ENCODE peak calls at places on chromosomes 2 and 18, in five cellular contexts. A is H9, D is neuronal stem cell, M is trophoblast cell, W is H1. P is an unnamed sample.

GRCh38 chr2:58638256-58638795 is 397.2 kb upstream of the FANCL start:
- DNase-seq in A (no peak), D (no peak), M (no peak), W (no peak), P (no peak)

GRCh38 chr2:127653421-127654083 is 7.6 kb downstream of the GPR17 start:
- DNase-seq in A (no peak), D (no peak), M (no peak), W (no peak), P (no peak)

GRCh38 chr18:64929026-64929425 is 780.1 kb upstream of the LINC00305 start:
- DNase-seq in A (no peak), D (no peak), M (no peak), W (no peak), P (no peak)

GRCh38 chr2:241931976-241932894 is 62.7 kb downstream of the RTP5 start:
- DNase-seq in A (peak), D (no peak), M (no peak), W (no peak), P (no peak)

GRCh38 chr2:174833737-174834136 is 69.5 kb upstream of the CHRNA1 start:
- DNase-seq in A (no peak), D (no peak), M (no peak), W (no peak), P (no peak)

GRCh38 chr2:69164379-69164778 is 151.4 kb downstream of the ANTXR1 start:
- DNase-seq in A (no peak), D (no peak), M (peak), W (no peak), P (peak)

GRCh38 chr2:26346454-26347053 is at the start of gene ADGRF3:
- DNase-seq in A (peak), D (peak), M (peak), W (peak), P (peak)

GRCh38 chr2:32008811-32009478 is 1.9 kb downstream of the MEMO1 start:
- DNase-seq in A (no peak), D (peak), M (no peak), W (no peak), P (peak)

GRCh38 chr2:190859347-190860297 is 21.0 kb upstream of the GLS start:
- DNase-seq in A (no peak), D (no peak), M (peak), W (no peak), P (no peak)

GRCh38 chr2:98926601-98927000 is 9.4 kb downstream of the CRACDL start:
- DNase-seq in A (no peak), D (no peak), M (no peak), W (no peak), P (no peak)

GRCh38 chr2:130840506-130840905 is 3.8 kb downstream of the ARHGEF4 start:
- DNase-seq in A (no peak), D (no peak), M (no peak), W (no peak), P (no peak)

GRCh38 chr2:241017228-241017940 is 19.0 kb downstream of the SNED1 start:
- DNase-seq in A (no peak), D (no peak), M (no peak), W (no peak), P (no peak)

GRCh38 chr18:46134920-46135675 is 30.9 kb downstream of the HAUS1 start:
- DNase-seq in A (no peak), D (no peak), M (no peak), W (no peak), P (no peak)

GRCh38 chr2:47309952-47310800 is 92.8 kb upstream of the MSH2 start:
- DNase-seq in A (no peak), D (no peak), M (no peak), W (no peak), P (peak)

GRCh38 chr2:66432801-66433694 is 1.9 kb upstream of the MEIS1 start:
- DNase-seq in A (peak), D (peak), M (peak), W (peak), P (peak)

GRCh38 chr2:241951920-241952319 is 82.4 kb downstream of the RTP5 start:
- DNase-seq in A (no peak), D (no peak), M (no peak), W (no peak), P (no peak)

GRCh38 chr2:31748041-31748440 is 167.3 kb upstream of the SRD5A2 start:
- DNase-seq in A (no peak), D (no peak), M (no peak), W (no peak), P (no peak)

GRCh38 chr2:160042054-160042453 is 20.4 kb downstream of the PLA2R1 start:
- DNase-seq in A (no peak), D (no peak), M (no peak), W (no peak), P (no peak)

GRCh38 chr2:160036736-160037135 is 25.7 kb downstream of the PLA2R1 start:
- DNase-seq in A (no peak), D (no peak), M (no peak), W (no peak), P (no peak)

GRCh38 chr2:160043265-160043664 is 19.1 kb downstream of the PLA2R1 start:
- DNase-seq in A (no peak), D (no peak), M (peak), W (no peak), P (no peak)

GRCh38 chr2:160041091-160041490 is 21.3 kb downstream of the PLA2R1 start:
- DNase-seq in A (no peak), D (no peak), M (no peak), W (no peak), P (no peak)

DNA sequence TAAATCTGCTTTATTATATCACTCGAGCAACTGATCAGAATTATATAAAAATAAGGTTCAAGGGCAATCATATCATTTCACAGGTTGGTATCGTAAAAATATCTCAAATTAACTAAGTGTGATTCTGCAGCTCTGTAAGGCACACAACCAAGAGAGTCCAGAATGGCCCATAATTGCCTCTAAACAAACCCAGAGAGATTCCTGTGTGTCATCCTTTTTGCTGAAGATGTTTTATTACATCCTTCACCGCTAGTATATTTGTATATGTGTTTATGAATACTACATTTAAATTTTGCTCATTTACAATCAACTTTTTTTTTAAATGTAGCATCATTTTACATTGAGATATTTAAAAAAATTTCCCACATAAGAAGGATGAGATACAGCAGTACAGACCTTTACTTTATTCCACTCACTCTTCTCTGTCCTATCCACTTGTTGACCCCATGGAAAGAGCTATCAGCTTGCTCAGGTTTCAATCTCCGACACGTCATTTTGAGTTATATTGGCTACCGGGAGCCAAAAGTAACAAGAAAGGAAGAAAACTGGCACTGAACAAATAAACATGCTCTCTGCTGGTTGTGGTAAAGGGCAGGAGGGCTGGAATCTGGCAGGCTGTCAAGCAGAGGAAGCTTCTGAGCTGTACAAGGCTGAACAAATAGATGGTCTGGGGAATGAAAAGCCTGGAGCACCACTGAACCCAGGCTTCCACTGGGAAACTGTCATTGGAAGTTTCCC is 23.1 kb downstream of the PLA2R1 start:
- DNase-seq in A (no peak), D (no peak), M (no peak), W (no peak), P (peak)
- H2BK12ac ChIP-seq in A (no peak), D (no peak), M (no peak), W (no peak), P (no peak)

GRCh38 chr2:195656859-195657633 is at the start of gene SLC39A10:
- DNase-seq in A (peak), D (peak), M (peak), W (peak), P (peak)

GRCh38 chr2:195659114-195659513 is 2.1 kb downstream of the SLC39A10 start:
- DNase-seq in A (no peak), D (no peak), M (peak), W (no peak), P (no peak)

GRCh38 chr2:195657634-195658540 is 861 bp downstream of the SLC39A10 start:
- DNase-seq in A (peak), D (peak), M (peak), W (peak), P (peak)

GRCh38 chr2:195658541-195658890 is 1.5 kb downstream of the SLC39A10 start:
- DNase-seq in A (no peak), D (no peak), M (peak), W (no peak), P (peak)

DNA sequence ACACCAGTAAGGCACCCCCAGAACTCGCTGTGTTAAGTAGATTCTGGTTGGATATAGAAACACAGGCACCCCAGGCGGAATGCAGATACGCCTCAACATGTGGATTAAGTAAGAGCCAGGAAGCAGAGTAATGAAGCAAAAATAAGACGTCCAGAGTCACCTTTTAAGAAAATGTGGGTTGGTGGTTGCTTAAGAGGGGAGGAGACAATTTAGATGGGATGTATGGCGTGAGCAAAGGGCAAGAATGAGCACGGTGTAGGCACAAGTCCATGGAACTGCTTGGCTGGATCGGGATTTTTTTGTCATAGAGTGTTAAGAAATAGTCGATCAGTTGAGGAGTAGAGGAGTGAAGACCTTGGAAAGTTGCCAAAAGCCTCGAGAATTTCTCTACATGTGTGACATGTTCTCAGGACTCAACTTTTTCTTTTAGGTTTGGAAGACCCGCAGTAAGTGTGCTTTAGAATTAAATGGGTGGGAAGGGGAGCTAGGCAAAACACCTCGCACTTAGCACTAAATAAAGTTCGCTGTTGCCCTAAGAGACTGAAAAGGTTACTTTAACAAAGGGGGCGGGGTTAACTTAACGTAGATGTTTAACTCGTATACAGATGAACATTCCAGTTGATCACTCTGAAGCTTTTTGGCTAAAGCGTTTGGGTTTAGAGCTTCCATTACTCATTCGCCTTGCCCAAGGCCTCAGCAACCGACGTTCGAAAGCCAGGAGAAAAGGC is 731 bp upstream of the SLC39A10 start:
- DNase-seq in A (no peak), D (no peak), M (no peak), W (no peak), P (no peak)
- H3K14ac ChIP-seq in A (peak), D (no peak), M (peak), W (no peak), P (no peak)

GRCh38 chr2:2707111-2708035 is 376.3 kb upstream of the MYT1L start:
- DNase-seq in A (no peak), D (no peak), M (no peak), W (no peak), P (no peak)
- H2AFZ ChIP-seq in A (no peak), D (no peak), M (no peak), W (no peak), P (no peak)

GRCh38 chr2:68000170-68000825 is 62.5 kb downstream of the C1D start:
- DNase-seq in A (no peak), D (no peak), M (no peak), W (no peak), P (peak)
- H2BK12ac ChIP-seq in A (no peak), D (no peak), M (no peak), W (no peak), P (no peak)

DNA sequence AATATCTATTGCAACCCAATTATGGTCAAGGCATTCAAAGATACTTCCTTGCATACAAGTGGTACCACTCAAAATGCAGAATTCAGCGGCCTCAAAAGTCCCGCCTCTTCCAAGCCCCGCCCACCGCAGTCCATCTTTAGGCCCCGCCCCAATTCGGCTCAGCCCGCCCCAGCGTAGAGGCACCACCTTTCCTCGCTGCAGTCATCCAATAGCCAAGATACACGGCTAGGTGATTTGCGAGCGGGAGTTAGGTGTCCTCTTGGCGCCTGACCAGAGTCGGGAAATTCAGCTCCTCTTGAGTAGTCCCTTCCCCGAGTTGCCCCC is 431 bp upstream of the SEC11C start:
- DNase-seq in A (peak), D (peak), M (peak), W (no peak), P (peak)
- H3K14ac ChIP-seq in A (peak), D (no peak), M (no peak), W (no peak), P (no peak)

GRCh38 chr2:218659258-218659987 is at the start of the genes BCS1L and ZNF142:
- DNase-seq in A (peak), D (peak), M (peak), W (peak), P (peak)
- H2AFZ ChIP-seq in A (no peak), D (peak), M (peak), W (peak), P (peak)

DNA sequence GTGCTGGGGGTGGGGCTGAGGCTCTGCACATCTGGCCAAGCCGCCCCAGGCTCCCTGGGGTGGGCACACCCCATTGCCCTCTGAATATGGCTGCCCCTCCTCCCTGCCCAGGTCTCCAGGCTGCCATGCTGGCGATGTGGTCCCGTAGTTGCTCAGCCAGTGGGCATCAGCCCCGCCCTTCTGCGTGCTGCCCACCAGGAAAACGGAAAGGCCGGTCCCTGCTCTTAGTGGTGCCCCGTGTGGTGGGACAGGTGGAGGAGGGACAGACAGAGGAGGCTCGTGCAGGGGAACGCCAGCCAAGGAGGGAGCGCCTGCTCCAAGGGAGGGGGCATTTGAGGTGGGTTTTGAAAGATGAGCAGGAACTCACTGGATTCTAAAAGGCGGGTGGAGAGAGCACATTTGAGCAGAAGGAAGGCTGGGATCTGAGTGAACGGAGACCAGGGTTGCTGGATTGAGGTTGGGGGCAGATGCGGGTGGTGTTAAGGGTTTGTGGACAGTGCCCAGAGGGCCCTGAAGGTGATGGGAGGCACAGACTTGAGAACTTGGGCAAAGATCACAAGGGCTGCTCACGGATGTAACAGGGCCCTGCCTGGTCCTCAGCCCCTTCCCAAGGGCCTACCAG is 6.7 kb upstream of the B3GNT7 start:
- DNase-seq in A (no peak), D (no peak), M (no peak), W (no peak), P (no peak)
- H2BK12ac ChIP-seq in A (no peak), D (no peak), M (no peak), W (peak), P (peak)

DNA sequence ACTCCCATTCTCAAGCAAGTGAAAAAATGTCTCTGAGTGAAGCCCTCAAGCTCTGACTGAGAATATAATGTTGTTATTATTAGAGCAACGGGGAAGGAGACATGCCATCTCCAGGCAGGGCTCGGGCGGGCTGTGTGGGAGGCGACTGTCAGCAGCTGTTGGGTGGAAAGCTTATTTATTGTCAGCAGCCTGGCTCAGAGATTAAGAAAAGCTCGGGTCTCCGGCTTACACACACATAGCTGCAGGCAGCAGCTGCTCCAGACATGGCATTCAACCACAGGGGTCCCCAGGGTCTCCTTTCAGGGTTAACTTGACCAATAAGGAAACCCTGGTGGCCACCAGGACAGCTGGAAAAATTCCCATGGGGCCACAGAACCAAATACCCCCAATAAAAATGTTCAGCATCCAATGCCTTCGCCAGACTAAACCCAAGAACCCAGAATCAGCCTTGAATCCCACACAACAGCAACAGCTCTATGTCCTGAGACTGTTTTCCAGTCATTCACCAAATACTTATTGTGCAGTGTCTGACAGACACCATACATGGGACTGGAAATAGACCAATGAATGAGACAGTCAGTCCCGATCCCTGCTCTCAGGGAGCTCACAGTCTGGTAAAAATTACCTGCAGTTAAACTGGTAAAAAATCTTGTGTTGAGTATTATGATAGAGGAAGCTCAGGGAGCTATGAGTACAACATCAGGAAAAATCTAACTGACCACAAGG is 70.5 kb upstream of the RTN4 start:
- DNase-seq in A (no peak), D (no peak), M (no peak), W (no peak), P (peak)
- H3K14ac ChIP-seq in A (no peak), D (no peak), M (no peak), W (no peak), P (no peak)

P was measured in mesenchymal stem cell.